ENCODE peak calls at places on chromosomes 1 and 21, in eight cellular contexts. K, T, C, A, B, N, Y and O are unnamed samples.

GRCh38 chr1:151639466-151639865 is 27.6 kb downstream of the SNX27 start:
- DNase-seq in Y (no peak), K (no peak), B (no peak), A (no peak), C (no peak), N (peak; percentile 15), T (no peak), O (no peak)

GRCh38 chr1:148362141-148362929 is 120.8 kb downstream of the PPIAL4G start:
- DNase-seq in K (no peak), B (no peak), N (peak; percentile 34), Y (peak; percentile 26), T (no peak), C (no peak), A (no peak), O (no peak)

GRCh38 chr1:67685558-67686271 is 714 bp downstream of the GADD45A start:
- DNase-seq in C (peak; percentile 48), B (peak; percentile 25), N (peak; percentile 59), Y (peak; percentile 39), A (peak; percentile 63), T (peak; percentile 39), K (peak; percentile 42), O (peak; percentile 51)

GRCh38 chr1:6252374-6252710 is 8.4 kb downstream of the HES3 start:
- DNase-seq in B (no peak), K (no peak), T (no peak), A (no peak), N (no peak), C (no peak), Y (no peak), O (no peak)

GRCh38 chr1:247411583-247412295 is 4.2 kb upstream of the NLRP3 start:
- DNase-seq in A (no peak), T (no peak), K (no peak), C (no peak), B (no peak), N (no peak), Y (no peak), O (no peak)

GRCh38 chr1:52359676-52360594 is 6.1 kb downstream of the CC2D1B start:
- DNase-seq in A (no peak), T (no peak), C (no peak), K (no peak), B (no peak), N (no peak), Y (no peak), O (no peak)

GRCh38 chr1:241235236-241235897 is 121.6 kb downstream of the RGS7 start:
- DNase-seq in N (no peak), T (no peak), Y (no peak), C (no peak), A (no peak), K (no peak), B (no peak), O (no peak)

GRCh38 chr1:194684636-194685035 is 1498.2 kb upstream of the B3GALT2 start:
- DNase-seq in K (no peak), C (no peak), Y (no peak), T (no peak), B (no peak), A (no peak), N (no peak), O (no peak)

GRCh38 chr1:38005195-38006007 is at the start of gene FHL3:
- DNase-seq in A (peak; percentile 70), K (peak; percentile 89), Y (peak; percentile 31), N (peak; percentile 68), T (no peak), C (peak; percentile 52), B (peak; percentile 74), O (peak; percentile 35)

GRCh38 chr1:211474426-211474825 is 17.5 kb downstream of the RD3 start:
- DNase-seq in B (peak; percentile 6), A (no peak), N (no peak), Y (no peak), K (no peak), C (no peak), T (no peak), O (no peak)

GRCh38 chr1:52667984-52668383 is 30.2 kb downstream of the COA7 start:
- DNase-seq in K (no peak), Y (no peak), C (no peak), N (no peak), A (no peak), B (no peak), T (no peak), O (no peak)

GRCh38 chr1:54310439-54311328 is 95.5 kb downstream of the SSBP3 start:
- DNase-seq in C (no peak), Y (no peak), N (peak; percentile 65), B (peak; percentile 83), T (no peak), K (peak; percentile 85), A (no peak), O (no peak)

GRCh38 chr1:9891207-9891606 is 18.9 kb downstream of the CTNNBIP1 start:
- DNase-seq in B (no peak), A (no peak), K (peak; percentile 67), N (no peak), C (no peak), Y (no peak), T (no peak), O (no peak)

GRCh38 chr1:175757381-175758015 is 14.1 kb upstream of the TNR start:
- DNase-seq in C (no peak), N (peak; percentile 70), Y (no peak), B (peak; percentile 86), K (peak; percentile 65), A (no peak), T (no peak), O (no peak)

GRCh38 chr21:17513214-17514123 is 626 bp downstream of the CXADR start:
- DNase-seq in N (peak; percentile 32), Y (peak; percentile 11), A (no peak), K (peak; percentile 33), B (peak; percentile 49), C (peak; percentile 18), T (no peak), O (peak; percentile 41)

GRCh38 chr1:17984510-17985085 is 123.0 kb upstream of the IGSF21 start:
- DNase-seq in K (peak; percentile 60), N (peak; percentile 3), C (no peak), T (no peak), A (no peak), Y (no peak), B (peak; percentile 62), O (no peak)

GRCh38 chr1:171126504-171126903 is 35.8 kb downstream of the FMO3 start:
- DNase-seq in T (no peak), B (no peak), K (no peak), A (no peak), N (no peak), C (no peak), Y (no peak), O (no peak)

GRCh38 chr21:15300131-15300530 is 235.3 kb upstream of the NRIP1 start:
- DNase-seq in C (no peak), Y (no peak), B (no peak), A (no peak), T (no peak), K (no peak), N (no peak), O (no peak)

GRCh38 chr1:24289937-24290595 is 29.1 kb upstream of the GRHL3 start:
- DNase-seq in N (peak; percentile 57), T (peak; percentile 84), C (no peak), K (no peak), Y (no peak), A (peak; percentile 49), B (no peak), O (peak; percentile 70)

GRCh38 chr1:59317343-59317742 is 20.4 kb downstream of the FGGY start:
- DNase-seq in B (no peak), A (no peak), K (no peak), T (no peak), N (no peak), Y (no peak), C (no peak), O (no peak)

GRCh38 chr1:109499661-109500536 is 6.0 kb downstream of the CYB561D1 start:
- DNase-seq in C (no peak), B (peak; percentile 58), Y (peak; percentile 52), A (no peak), K (peak; percentile 82), N (peak; percentile 64), T (no peak), O (no peak)

GRCh38 chr1:32406629-32407111 is 12.4 kb upstream of the BSDC1 start:
- DNase-seq in C (no peak), N (peak; percentile 39), T (no peak), K (peak; percentile 44), B (no peak), A (no peak), Y (no peak), O (no peak)

GRCh38 chr1:199490804-199491527 is 536.5 kb upstream of the NR5A2 start:
- DNase-seq in C (no peak), T (no peak), B (no peak), Y (no peak), N (peak; percentile 47), K (no peak), A (no peak), O (no peak)

GRCh38 chr1:4762146-4762545 is 107.7 kb downstream of the AJAP1 start:
- DNase-seq in N (no peak), K (no peak), B (no peak), A (no peak), Y (no peak), T (no peak), C (no peak), O (no peak)

GRCh38 chr1:59768752-59769411 is 45.9 kb upstream of the HOOK1 start:
- DNase-seq in A (no peak), Y (no peak), K (no peak), N (no peak), T (no peak), C (no peak), B (no peak), O (no peak)

GRCh38 chr21:16841917-16842316 is 670.9 kb upstream of the CXADR start:
- DNase-seq in N (no peak), T (no peak), A (no peak), Y (no peak), K (no peak), C (no peak), B (no peak), O (no peak)

GRCh38 chr1:42172394-42173133 is 8.0 kb upstream of the GUCA2A start:
- DNase-seq in B (no peak), K (no peak), N (no peak), A (no peak), Y (no peak), T (no peak), C (no peak), O (no peak)

GRCh38 chr1:17837631-17838030 is 82.5 kb downstream of the ACTL8 start:
- DNase-seq in T (no peak), A (no peak), Y (no peak), B (no peak), C (no peak), K (no peak), N (no peak), O (no peak)

GRCh38 chr1:164576311-164577271 is 17.6 kb downstream of the PBX1 start:
- DNase-seq in K (no peak), T (peak; percentile 59), Y (no peak), C (no peak), B (no peak), A (peak; percentile 47), N (no peak), O (no peak)

GRCh38 chr1:166080965-166081870 is 85.6 kb downstream of the FAM78B start:
- DNase-seq in N (no peak), K (no peak), A (no peak), T (no peak), C (no peak), B (no peak), Y (no peak), O (no peak)

GRCh38 chr1:37606481-37607263 is 10.9 kb upstream of the GNL2 start:
- DNase-seq in A (no peak), K (no peak), T (no peak), B (no peak), N (no peak), Y (no peak), C (no peak), O (no peak)

GRCh38 chr1:65948609-65949229 is 156.0 kb downstream of the PDE4B start:
- DNase-seq in B (no peak), K (peak; percentile 20), Y (no peak), N (peak; percentile 13), C (no peak), T (peak; percentile 54), A (no peak), O (no peak)

GRCh38 chr1:156089704-156090103 is 7.4 kb upstream of the MEX3A start:
- DNase-seq in K (peak; percentile 89), N (no peak), T (no peak), Y (no peak), B (no peak), C (no peak), A (no peak), O (no peak)

GRCh38 chr1:53498555-53499142 is 39.5 kb downstream of the DMRTB1 start:
- DNase-seq in Y (no peak), B (no peak), A (no peak), K (no peak), C (no peak), T (no peak), N (no peak), O (no peak)